ENCODE peak calls at places on chromosome 4, in nine cellular contexts. D is B cell, Q is kidney epithelial cell, Z is GM12878, N is lower leg skin, B is right lobe of liver, L is fibroblast of the aortic adventitia, J is mesothelial cell of epicardium, H is epithelial cell of esophagus. R is an unnamed sample.
A peak's percentile ranks its signal among the peaks of the same experiment; 100 is the strongest.

GRCh38 chr4:169102011-169102410 is 92.0 kb upstream of the CBR4 start:
- DNase-seq in D (no peak), Q (no peak), Z (no peak), N (no peak), B (no peak), L (peak; percentile 66), J (no peak), H (no peak), R (no peak)

GRCh38 chr4:140266958-140267568 is 106.4 kb upstream of the SCOC start:
- DNase-seq in D (no peak), Q (no peak), Z (no peak), N (no peak), B (no peak), L (peak; percentile 57), J (no peak), H (no peak), R (no peak)

GRCh38 chr4:24150021-24150420 is 260.2 kb upstream of the PPARGC1A start:
- DNase-seq in D (no peak), Q (no peak), Z (no peak), N (no peak), B (no peak), L (no peak), J (no peak), H (no peak), R (no peak)

GRCh38 chr4:156021298-156021697 is 67.6 kb upstream of the CTSO start:
- DNase-seq in D (no peak), Q (no peak), Z (no peak), N (no peak), B (no peak), L (no peak), J (no peak), H (peak; percentile 15), R (no peak)

GRCh38 chr4:180664766-180665368 is 1578.3 kb upstream of the TENM3 start:
- DNase-seq in D (peak; percentile 28), Q (peak; percentile 56), Z (peak; percentile 25), N (peak; percentile 71), B (no peak), L (peak; percentile 88), J (peak; percentile 74), H (peak; percentile 90), R (peak; percentile 60)

GRCh38 chr4:99324978-99325377 is 3.8 kb upstream of the ADH1B start:
- DNase-seq in D (no peak), Q (no peak), Z (no peak), N (peak; percentile 86), B (peak; percentile 67), L (peak; percentile 98), J (no peak), H (peak; percentile 0), R (no peak)

GRCh38 chr4:79682161-79682560 is 274.1 kb upstream of the GK2 start:
- DNase-seq in D (no peak), Q (no peak), Z (no peak), N (no peak), B (no peak), L (no peak), J (no peak), H (peak; percentile 7), R (no peak)

GRCh38 chr4:38092701-38093100 is 132.5 kb downstream of the PTTG2 start:
- DNase-seq in D (no peak), Q (no peak), Z (no peak), N (no peak), B (no peak), L (peak; percentile 44), J (no peak), H (peak; percentile 57), R (no peak)

GRCh38 chr4:82462415-82462831 is 32.0 kb downstream of the ENOPH1 start:
- DNase-seq in D (peak; percentile 80), Q (peak; percentile 21), Z (peak; percentile 54), N (peak; percentile 94), B (peak; percentile 75), L (peak; percentile 92), J (peak; percentile 92), H (peak; percentile 82), R (peak; percentile 77)

GRCh38 chr4:7323872-7324650 is 110.7 kb downstream of the PSAPL1 start:
- DNase-seq in D (no peak), Q (no peak), Z (no peak), N (no peak), B (peak; percentile 36), L (no peak), J (no peak), H (no peak), R (no peak)

GRCh38 chr4:111941957-111942356 is 203.3 kb upstream of the FAM241A start:
- DNase-seq in D (no peak), Q (no peak), Z (no peak), N (no peak), B (no peak), L (no peak), J (no peak), H (no peak), R (no peak)

GRCh38 chr4:151990201-151990600 is 229.4 kb upstream of the GATB start:
- DNase-seq in D (no peak), Q (peak; percentile 44), Z (no peak), N (no peak), B (no peak), L (peak; percentile 54), J (no peak), H (peak; percentile 95), R (no peak)

GRCh38 chr4:98682719-98683118 is 24.3 kb upstream of the TSPAN5 start:
- DNase-seq in D (no peak), Q (no peak), Z (no peak), N (no peak), B (no peak), L (peak; percentile 71), J (no peak), H (no peak), R (no peak)

GRCh38 chr4:36917413-36917812 is 327.1 kb upstream of the NWD2 start:
- DNase-seq in D (no peak), Q (no peak), Z (no peak), N (no peak), B (no peak), L (no peak), J (no peak), H (no peak), R (no peak)

GRCh38 chr4:71269241-71269640 is 69.6 kb upstream of the SLC4A4 start:
- DNase-seq in D (no peak), Q (no peak), Z (no peak), N (no peak), B (no peak), L (no peak), J (no peak), H (no peak), R (no peak)

GRCh38 chr4:140237616-140238352 is 83.8 kb upstream of the MAML3 start:
- DNase-seq in D (no peak), Q (no peak), Z (no peak), N (peak; percentile 73), B (peak; percentile 68), L (peak; percentile 99), J (peak; percentile 54), H (peak; percentile 43), R (no peak)

DNA sequence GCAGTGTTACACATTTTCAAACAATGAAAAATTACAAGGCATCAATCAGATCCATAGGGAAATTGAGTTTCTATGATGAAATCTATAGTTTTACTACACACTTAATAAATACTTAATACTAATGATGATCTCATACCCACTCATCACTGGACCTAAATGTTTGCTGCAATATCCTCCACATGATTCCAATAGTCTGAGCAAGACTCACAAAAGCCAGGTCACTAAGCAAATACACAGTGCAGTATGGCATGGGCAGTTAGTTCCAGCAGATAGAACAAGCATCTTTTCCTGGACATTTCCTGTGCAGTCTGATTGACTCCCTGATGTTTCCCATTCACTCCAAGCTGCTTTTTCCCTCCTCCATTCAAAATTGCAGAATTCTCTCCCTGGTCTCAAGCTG is 109.0 kb upstream of the ATOH1 start:
- DNase-seq in D (no peak), Q (no peak), Z (no peak), N (no peak), B (no peak), L (no peak), J (no peak), H (peak; percentile 74), R (no peak)
- TF ChIP-seq CTCF in D (no peak), Q (no peak), Z (no peak), N (no peak), B (no peak), L (no peak), J (no peak), H (no peak), R (no peak)

GRCh38 chr4:147927377-147928137 is 195.7 kb downstream of the ARHGAP10 start:
- DNase-seq in D (no peak), Q (no peak), Z (no peak), N (no peak), B (no peak), L (no peak), J (no peak), H (no peak), R (no peak)
- TF ChIP-seq CTCF in D (no peak), Q (no peak), Z (no peak), N (no peak), B (no peak), L (no peak), J (no peak), H (no peak), R (no peak)

GRCh38 chr4:149901128-149901527 is 85.5 kb upstream of the IQCM start:
- DNase-seq in D (no peak), Q (no peak), Z (no peak), N (no peak), B (no peak), L (no peak), J (no peak), H (no peak), R (no peak)

GRCh38 chr4:149896428-149896827 is 80.8 kb upstream of the IQCM start:
- DNase-seq in D (no peak), Q (no peak), Z (no peak), N (no peak), B (no peak), L (peak; percentile 66), J (no peak), H (peak; percentile 58), R (no peak)

DNA sequence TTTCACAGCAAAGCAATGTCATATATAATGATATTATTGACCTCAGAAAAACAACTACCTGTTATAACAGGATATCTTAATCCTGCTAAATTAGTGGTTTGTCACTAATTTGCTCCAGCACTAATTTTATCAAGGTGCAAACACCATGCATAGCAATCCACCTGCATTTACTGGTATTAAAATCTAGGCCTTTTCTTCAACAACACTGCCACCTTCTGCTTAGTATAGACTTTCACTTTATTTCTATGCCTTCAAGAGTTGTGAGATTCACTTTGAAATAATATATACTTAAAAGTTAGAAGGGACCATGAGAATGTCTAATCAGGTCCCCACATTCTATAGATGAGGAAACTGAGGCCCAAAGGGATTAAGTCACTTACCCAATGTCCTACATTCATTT is 82.1 kb upstream of the IQCM start:
- DNase-seq in D (no peak), Q (no peak), Z (no peak), N (no peak), B (no peak), L (peak; percentile 50), J (no peak), H (peak; percentile 49), R (no peak)
- TF ChIP-seq CTCF in D (no peak), Q (peak; percentile 42), Z (peak; percentile 11), N (no peak), B (peak; percentile 42), L (peak; percentile 46), J (peak; percentile 30), H (peak; percentile 47), R (peak; percentile 66)

GRCh38 chr4:83581411-83582288 is 45.7 kb downstream of the GPAT3 start:
- DNase-seq in D (peak; percentile 16), Q (no peak), Z (peak; percentile 39), N (no peak), B (no peak), L (no peak), J (no peak), H (no peak), R (no peak)

GRCh38 chr4:83585982-83586508 is 50.1 kb downstream of the GPAT3 start:
- DNase-seq in D (no peak), Q (no peak), Z (no peak), N (no peak), B (no peak), L (no peak), J (no peak), H (no peak), R (no peak)

GRCh38 chr4:83582289-83582756 is 46.4 kb downstream of the GPAT3 start:
- DNase-seq in D (peak; percentile 16), Q (no peak), Z (no peak), N (no peak), B (peak; percentile 64), L (peak; percentile 66), J (no peak), H (peak; percentile 74), R (no peak)
- TF ChIP-seq CTCF in D (peak; percentile 22), Q (peak; percentile 16), Z (no peak), N (no peak), B (no peak), L (no peak), J (no peak), H (peak; percentile 16), R (no peak)

R was measured in progenitor cell of endocrine pancreas.